ENCODE peak calls at places on chromosome 7, in six cellular contexts. One of them, this sample, is unnamed.

GRCh38 chr7:44637788-44638594 is 31.6 kb downstream of the OGDH start:
- DNase-seq in GOT3: peak
- DNase-seq in NCI-H2029: no peak
- DNase-seq in GM04503: peak
- DNase-seq in CD4-positive, alpha-beta T cell: peak
- DNase-seq in stimulated activated CD4-positive, alpha-beta T cell treated with anti-CD3 and anti-CD28 coated beads, Interleukin-1b, Interleukin-23, amount 100 ng/mL, for 24 hours: peak
- DNase-seq in this sample: no peak

GRCh38 chr7:113404245-113404644 is 285.9 kb upstream of the SMIM30 start:
- DNase-seq in NCI-H2029: no peak
- DNase-seq in CD4-positive, alpha-beta T cell: no peak
- DNase-seq in stimulated activated CD4-positive, alpha-beta T cell treated with anti-CD3 and anti-CD28 coated beads, Interleukin-1b, Interleukin-23, amount 100 ng/mL, for 24 hours: no peak
- DNase-seq in GM04503: no peak
- DNase-seq in GOT3: no peak
- DNase-seq in this sample: no peak

GRCh38 chr7:157297071-157297638 is 39.6 kb upstream of the DNAJB6 start:
- DNase-seq in CD4-positive, alpha-beta T cell: no peak
- DNase-seq in NCI-H2029: no peak
- DNase-seq in stimulated activated CD4-positive, alpha-beta T cell treated with anti-CD3 and anti-CD28 coated beads, Interleukin-1b, Interleukin-23, amount 100 ng/mL, for 24 hours: no peak
- DNase-seq in GOT3: no peak
- DNase-seq in GM04503: no peak
- DNase-seq in this sample: no peak

GRCh38 chr7:20331231-20331880 is 656 bp downstream of the ITGB8 start:
- DNase-seq in NCI-H2029: peak
- DNase-seq in GOT3: no peak
- DNase-seq in CD4-positive, alpha-beta T cell: no peak
- DNase-seq in stimulated activated CD4-positive, alpha-beta T cell treated with anti-CD3 and anti-CD28 coated beads, Interleukin-1b, Interleukin-23, amount 100 ng/mL, for 24 hours: peak
- DNase-seq in GM04503: no peak
- DNase-seq in this sample: no peak

GRCh38 chr7:36318116-36318515 is 71.5 kb upstream of the ANLN start:
- DNase-seq in CD4-positive, alpha-beta T cell: no peak
- DNase-seq in GOT3: no peak
- DNase-seq in GM04503: no peak
- DNase-seq in stimulated activated CD4-positive, alpha-beta T cell treated with anti-CD3 and anti-CD28 coated beads, Interleukin-1b, Interleukin-23, amount 100 ng/mL, for 24 hours: no peak
- DNase-seq in NCI-H2029: no peak
- DNase-seq in this sample: no peak

GRCh38 chr7:132112632-132113031 is 463.6 kb downstream of the PLXNA4 start:
- DNase-seq in CD4-positive, alpha-beta T cell: no peak
- DNase-seq in stimulated activated CD4-positive, alpha-beta T cell treated with anti-CD3 and anti-CD28 coated beads, Interleukin-1b, Interleukin-23, amount 100 ng/mL, for 24 hours: no peak
- DNase-seq in GM04503: no peak
- DNase-seq in NCI-H2029: no peak
- DNase-seq in GOT3: no peak
- DNase-seq in this sample: no peak

GRCh38 chr7:32583791-32584190 is 88.5 kb downstream of the AVL9 start:
- DNase-seq in NCI-H2029: no peak
- DNase-seq in CD4-positive, alpha-beta T cell: no peak
- DNase-seq in GM04503: peak
- DNase-seq in GOT3: no peak
- DNase-seq in stimulated activated CD4-positive, alpha-beta T cell treated with anti-CD3 and anti-CD28 coated beads, Interleukin-1b, Interleukin-23, amount 100 ng/mL, for 24 hours: no peak
- DNase-seq in this sample: no peak

GRCh38 chr7:40436761-40437160 is 302.0 kb downstream of the SUGCT start:
- DNase-seq in GM04503: no peak
- DNase-seq in NCI-H2029: no peak
- DNase-seq in stimulated activated CD4-positive, alpha-beta T cell treated with anti-CD3 and anti-CD28 coated beads, Interleukin-1b, Interleukin-23, amount 100 ng/mL, for 24 hours: no peak
- DNase-seq in GOT3: no peak
- DNase-seq in CD4-positive, alpha-beta T cell: no peak
- DNase-seq in this sample: no peak

GRCh38 chr7:77537595-77538185 is 595 bp downstream of the PTPN12 start:
- DNase-seq in GM04503: no peak
- DNase-seq in CD4-positive, alpha-beta T cell: peak
- DNase-seq in NCI-H2029: peak
- DNase-seq in stimulated activated CD4-positive, alpha-beta T cell treated with anti-CD3 and anti-CD28 coated beads, Interleukin-1b, Interleukin-23, amount 100 ng/mL, for 24 hours: peak
- DNase-seq in GOT3: no peak
- DNase-seq in this sample: no peak

GRCh38 chr7:127253289-127254162 is 785 bp upstream of the GRM8 start:
- DNase-seq in NCI-H2029: peak
- DNase-seq in CD4-positive, alpha-beta T cell: peak
- DNase-seq in GM04503: peak
- DNase-seq in stimulated activated CD4-positive, alpha-beta T cell treated with anti-CD3 and anti-CD28 coated beads, Interleukin-1b, Interleukin-23, amount 100 ng/mL, for 24 hours: no peak
- DNase-seq in GOT3: no peak
- DNase-seq in this sample: peak

GRCh38 chr7:143126146-143126545 is 5.7 kb upstream of the PIP start:
- DNase-seq in GOT3: no peak
- DNase-seq in GM04503: peak
- DNase-seq in CD4-positive, alpha-beta T cell: no peak
- DNase-seq in NCI-H2029: no peak
- DNase-seq in stimulated activated CD4-positive, alpha-beta T cell treated with anti-CD3 and anti-CD28 coated beads, Interleukin-1b, Interleukin-23, amount 100 ng/mL, for 24 hours: no peak
- DNase-seq in this sample: no peak

GRCh38 chr7:158735935-158736334 is 31.3 kb upstream of the NCAPG2 start:
- DNase-seq in CD4-positive, alpha-beta T cell: no peak
- DNase-seq in GOT3: no peak
- DNase-seq in NCI-H2029: no peak
- DNase-seq in stimulated activated CD4-positive, alpha-beta T cell treated with anti-CD3 and anti-CD28 coated beads, Interleukin-1b, Interleukin-23, amount 100 ng/mL, for 24 hours: no peak
- DNase-seq in GM04503: no peak
- DNase-seq in this sample: no peak

GRCh38 chr7:5630670-5631069 is 150.8 kb downstream of the RNF216 start:
- DNase-seq in CD4-positive, alpha-beta T cell: no peak
- DNase-seq in GM04503: no peak
- DNase-seq in stimulated activated CD4-positive, alpha-beta T cell treated with anti-CD3 and anti-CD28 coated beads, Interleukin-1b, Interleukin-23, amount 100 ng/mL, for 24 hours: no peak
- DNase-seq in GOT3: no peak
- DNase-seq in NCI-H2029: no peak
- DNase-seq in this sample: no peak

GRCh38 chr7:92824901-92825480 is 11.4 kb downstream of the CDK6 start:
- DNase-seq in CD4-positive, alpha-beta T cell: no peak
- DNase-seq in GM04503: no peak
- DNase-seq in GOT3: no peak
- DNase-seq in NCI-H2029: no peak
- DNase-seq in stimulated activated CD4-positive, alpha-beta T cell treated with anti-CD3 and anti-CD28 coated beads, Interleukin-1b, Interleukin-23, amount 100 ng/mL, for 24 hours: no peak
- DNase-seq in this sample: no peak

GRCh38 chr7:108839091-108839490 is 269.4 kb downstream of the DNAJB9 start:
- DNase-seq in NCI-H2029: no peak
- DNase-seq in CD4-positive, alpha-beta T cell: no peak
- DNase-seq in GM04503: no peak
- DNase-seq in stimulated activated CD4-positive, alpha-beta T cell treated with anti-CD3 and anti-CD28 coated beads, Interleukin-1b, Interleukin-23, amount 100 ng/mL, for 24 hours: no peak
- DNase-seq in GOT3: no peak
- DNase-seq in this sample: no peak

GRCh38 chr7:29275493-29275892 is 80.9 kb downstream of the CHN2 start:
- DNase-seq in GM04503: no peak
- DNase-seq in stimulated activated CD4-positive, alpha-beta T cell treated with anti-CD3 and anti-CD28 coated beads, Interleukin-1b, Interleukin-23, amount 100 ng/mL, for 24 hours: no peak
- DNase-seq in GOT3: no peak
- DNase-seq in CD4-positive, alpha-beta T cell: no peak
- DNase-seq in NCI-H2029: no peak
- DNase-seq in this sample: no peak

GRCh38 chr7:30474893-30475292 is 3.7 kb downstream of the NOD1 start:
- DNase-seq in CD4-positive, alpha-beta T cell: no peak
- DNase-seq in NCI-H2029: no peak
- DNase-seq in GM04503: peak
- DNase-seq in stimulated activated CD4-positive, alpha-beta T cell treated with anti-CD3 and anti-CD28 coated beads, Interleukin-1b, Interleukin-23, amount 100 ng/mL, for 24 hours: no peak
- DNase-seq in GOT3: no peak
- DNase-seq in this sample: no peak

GRCh38 chr7:74479961-74480829 is 26.5 kb downstream of the GTF2IRD1 start:
- DNase-seq in NCI-H2029: peak
- DNase-seq in CD4-positive, alpha-beta T cell: no peak
- DNase-seq in GM04503: peak
- DNase-seq in GOT3: peak
- DNase-seq in stimulated activated CD4-positive, alpha-beta T cell treated with anti-CD3 and anti-CD28 coated beads, Interleukin-1b, Interleukin-23, amount 100 ng/mL, for 24 hours: no peak
- DNase-seq in this sample: peak

GRCh38 chr7:200704-201103 is 8.3 kb downstream of the FAM20C start:
- DNase-seq in GM04503: no peak
- DNase-seq in stimulated activated CD4-positive, alpha-beta T cell treated with anti-CD3 and anti-CD28 coated beads, Interleukin-1b, Interleukin-23, amount 100 ng/mL, for 24 hours: no peak
- DNase-seq in NCI-H2029: no peak
- DNase-seq in CD4-positive, alpha-beta T cell: no peak
- DNase-seq in GOT3: no peak
- DNase-seq in this sample: no peak

This sample was measured in thoracic aorta.